ENCODE peak calls at places on chromosomes 1 and 21, in nine cellular contexts. Q, O, E, N, B, A, H, J and V are unnamed samples.

GRCh38 chr1:100979652-100980051 is 45.9 kb downstream of the DPH5 start:
- DNase-seq in B (no peak), N (no peak), J (no peak), H (no peak), O (no peak), E (no peak), A (no peak), Q (no peak), V (no peak)

GRCh38 chr1:54559771-54560231 is 11.8 kb downstream of the ACOT11 start:
- DNase-seq in N (no peak), J (peak; percentile 81), H (no peak), B (peak; percentile 88), A (peak; percentile 75), O (no peak), E (peak; percentile 62), Q (no peak), V (no peak)

GRCh38 chr1:12132078-12132477 is 34.7 kb upstream of the TNFRSF1B start:
- DNase-seq in A (no peak), O (no peak), H (no peak), Q (no peak), N (no peak), J (no peak), B (no peak), E (no peak), V (no peak)

GRCh38 chr1:202587859-202588480 is 122.3 kb downstream of the SYT2 start:
- DNase-seq in O (no peak), N (no peak), E (no peak), H (no peak), J (no peak), B (no peak), A (no peak), Q (no peak), V (no peak)

GRCh38 chr1:14304381-14304865 is 294.1 kb upstream of the KAZN start:
- DNase-seq in B (no peak), E (no peak), N (no peak), O (no peak), Q (no peak), A (no peak), H (no peak), J (no peak), V (no peak)

GRCh38 chr1:230243583-230244377 is 176.7 kb downstream of the GALNT2 start:
- DNase-seq in Q (no peak), N (no peak), A (no peak), E (no peak), O (no peak), H (no peak), B (no peak), J (no peak), V (no peak)

GRCh38 chr21:38664821-38665220 is 140.9 kb upstream of the ETS2 start:
- DNase-seq in B (no peak), A (no peak), N (no peak), E (no peak), J (no peak), O (no peak), H (no peak), Q (no peak), V (no peak)

GRCh38 chr1:201561604-201562003 is 22.7 kb downstream of the NAV1 start:
- DNase-seq in A (no peak), J (no peak), B (no peak), O (no peak), N (no peak), E (no peak), Q (no peak), H (no peak), V (no peak)

GRCh38 chr1:228101614-228101993 is 1.5 kb downstream of the C1orf35 start:
- DNase-seq in B (no peak), A (peak; percentile 84), O (no peak), J (no peak), Q (no peak), E (no peak), H (no peak), N (no peak), V (no peak)

GRCh38 chr1:5566924-5567323 is 425.3 kb downstream of the NPHP4 start:
- DNase-seq in H (peak; percentile 26), O (no peak), J (no peak), A (peak; percentile 72), Q (no peak), B (no peak), E (no peak), N (no peak), V (no peak)

GRCh38 chr1:167328762-167329483 is 108.2 kb downstream of the POU2F1 start:
- DNase-seq in O (no peak), N (no peak), B (peak; percentile 39), H (no peak), E (no peak), A (no peak), Q (peak; percentile 26), J (no peak), V (peak; percentile 87)

GRCh38 chr1:179953974-179954493 is 576 bp upstream of the CEP350 start:
- DNase-seq in B (no peak), J (no peak), Q (no peak), A (no peak), H (peak; percentile 70), N (peak; percentile 5), E (peak; percentile 67), O (peak; percentile 60), V (no peak)

GRCh38 chr1:53114581-53115400 is 27.6 kb downstream of the SLC1A7 start:
- DNase-seq in O (no peak), Q (no peak), N (no peak), J (no peak), H (no peak), B (no peak), E (no peak), A (no peak), V (no peak)